ENCODE peak calls at places on chromosomes 12 and 14, in six cellular contexts. One of them, this sample, is unnamed.

GRCh38 chr14:63287661-63288483 is 30.9 kb downstream of the GPHB5 start:
- DNase-seq in fibroblast of lung: peak
- DNase-seq in A673: no peak
- DNase-seq in AG10803: peak
- DNase-seq in OCI-LY7: no peak
- DNase-seq in GM12865: no peak
- DNase-seq in this sample: no peak

GRCh38 chr12:19669793-19670192 is 230.5 kb downstream of the AEBP2 start:
- DNase-seq in fibroblast of lung: no peak
- DNase-seq in A673: no peak
- DNase-seq in AG10803: no peak
- DNase-seq in OCI-LY7: no peak
- DNase-seq in GM12865: no peak
- DNase-seq in this sample: no peak

GRCh38 chr12:32497864-32498263 is 98.5 kb downstream of the FGD4 start:
- DNase-seq in fibroblast of lung: no peak
- DNase-seq in A673: no peak
- DNase-seq in AG10803: no peak
- DNase-seq in OCI-LY7: peak
- DNase-seq in GM12865: no peak
- DNase-seq in this sample: no peak

GRCh38 chr14:69850086-69850735 is 29.0 kb upstream of the SMOC1 start:
- DNase-seq in fibroblast of lung: peak
- DNase-seq in A673: no peak
- DNase-seq in AG10803: no peak
- DNase-seq in OCI-LY7: no peak
- DNase-seq in GM12865: no peak
- DNase-seq in this sample: no peak

GRCh38 chr12:54058189-54058917 is 4.7 kb downstream of the HOXC4 start:
- DNase-seq in fibroblast of lung: no peak
- DNase-seq in A673: no peak
- DNase-seq in AG10803: no peak
- DNase-seq in OCI-LY7: no peak
- DNase-seq in GM12865: no peak
- DNase-seq in this sample: no peak

GRCh38 chr12:56661560-56661959 is 15.8 kb upstream of the ATP5F1B start:
- DNase-seq in fibroblast of lung: no peak
- DNase-seq in A673: no peak
- DNase-seq in AG10803: no peak
- DNase-seq in OCI-LY7: no peak
- DNase-seq in GM12865: peak
- DNase-seq in this sample: no peak

GRCh38 chr14:97491697-97492096 is 694.5 kb downstream of the VRK1 start:
- DNase-seq in fibroblast of lung: no peak
- DNase-seq in A673: no peak
- DNase-seq in AG10803: no peak
- DNase-seq in OCI-LY7: no peak
- DNase-seq in GM12865: no peak
- DNase-seq in this sample: no peak

GRCh38 chr12:1907652-1908611 is 10.5 kb downstream of the CACNA2D4 start:
- DNase-seq in fibroblast of lung: no peak
- DNase-seq in A673: peak
- DNase-seq in AG10803: no peak
- DNase-seq in OCI-LY7: no peak
- DNase-seq in GM12865: no peak
- DNase-seq in this sample: no peak

GRCh38 chr12:121765573-121765972 is 27.9 kb downstream of the RHOF start:
- DNase-seq in fibroblast of lung: peak
- DNase-seq in A673: peak
- DNase-seq in AG10803: peak
- DNase-seq in OCI-LY7: no peak
- DNase-seq in GM12865: no peak
- DNase-seq in this sample: no peak

GRCh38 chr14:99562848-99563748 is 40.9 kb downstream of the CCDC85C start:
- DNase-seq in fibroblast of lung: peak
- DNase-seq in A673: no peak
- DNase-seq in AG10803: peak
- DNase-seq in OCI-LY7: no peak
- DNase-seq in GM12865: no peak
- DNase-seq in this sample: no peak

GRCh38 chr14:99209409-99209808 is 62.6 kb downstream of the BCL11B start:
- DNase-seq in fibroblast of lung: no peak
- DNase-seq in A673: no peak
- DNase-seq in AG10803: no peak
- DNase-seq in OCI-LY7: no peak
- DNase-seq in GM12865: no peak
- DNase-seq in this sample: no peak

GRCh38 chr12:41205070-41205715 is 17.1 kb downstream of the PDZRN4 start:
- DNase-seq in fibroblast of lung: no peak
- DNase-seq in A673: no peak
- DNase-seq in AG10803: no peak
- DNase-seq in OCI-LY7: no peak
- DNase-seq in GM12865: no peak
- DNase-seq in this sample: no peak

GRCh38 chr12:56161677-56162351 is 3.7 kb downstream of the MYL6 start:
- DNase-seq in fibroblast of lung: peak
- DNase-seq in A673: no peak
- DNase-seq in AG10803: no peak
- DNase-seq in OCI-LY7: no peak
- DNase-seq in GM12865: no peak
- DNase-seq in this sample: no peak

GRCh38 chr14:93033983-93034670 is 81.6 kb downstream of the ITPK1 start:
- DNase-seq in fibroblast of lung: no peak
- DNase-seq in A673: peak
- DNase-seq in AG10803: no peak
- DNase-seq in OCI-LY7: peak
- DNase-seq in GM12865: peak
- DNase-seq in this sample: peak

GRCh38 chr12:94198469-94198868 is 50.1 kb downstream of the PLXNC1 start:
- DNase-seq in fibroblast of lung: no peak
- DNase-seq in A673: no peak
- DNase-seq in AG10803: no peak
- DNase-seq in OCI-LY7: no peak
- DNase-seq in GM12865: no peak
- DNase-seq in this sample: no peak

GRCh38 chr14:75570797-75571196 is 7.6 kb upstream of the FLVCR2 start:
- DNase-seq in fibroblast of lung: no peak
- DNase-seq in A673: no peak
- DNase-seq in AG10803: no peak
- DNase-seq in OCI-LY7: no peak
- DNase-seq in GM12865: peak
- DNase-seq in this sample: no peak

GRCh38 chr12:121812320-121812871 is 8.6 kb downstream of the SETD1B start:
- DNase-seq in fibroblast of lung: peak
- DNase-seq in A673: peak
- DNase-seq in AG10803: peak
- DNase-seq in OCI-LY7: peak
- DNase-seq in GM12865: peak
- DNase-seq in this sample: no peak

GRCh38 chr12:52059582-52060497 is 8.6 kb downstream of the NR4A1 start:
- DNase-seq in fibroblast of lung: no peak
- DNase-seq in A673: no peak
- DNase-seq in AG10803: no peak
- DNase-seq in OCI-LY7: peak
- DNase-seq in GM12865: no peak
- DNase-seq in this sample: no peak

GRCh38 chr12:51814311-51815088 is 34.0 kb downstream of the FIGNL2 start:
- DNase-seq in fibroblast of lung: peak
- DNase-seq in A673: peak
- DNase-seq in AG10803: peak
- DNase-seq in OCI-LY7: no peak
- DNase-seq in GM12865: peak
- DNase-seq in this sample: no peak

GRCh38 chr12:109098142-109098652 is 800 bp downstream of the UNG start:
- DNase-seq in fibroblast of lung: peak
- DNase-seq in A673: no peak
- DNase-seq in AG10803: peak
- DNase-seq in OCI-LY7: no peak
- DNase-seq in GM12865: no peak
- DNase-seq in this sample: no peak

GRCh38 chr12:109098671-109099070 is 1.3 kb downstream of the UNG start:
- DNase-seq in fibroblast of lung: peak
- DNase-seq in A673: no peak
- DNase-seq in AG10803: no peak
- DNase-seq in OCI-LY7: no peak
- DNase-seq in GM12865: no peak
- DNase-seq in this sample: no peak

GRCh38 chr12:109097435-109098141 is at the start of gene UNG:
- DNase-seq in fibroblast of lung: peak
- DNase-seq in A673: peak
- DNase-seq in AG10803: peak
- DNase-seq in OCI-LY7: peak
- DNase-seq in GM12865: peak
- DNase-seq in this sample: peak

GRCh38 chr12:109097140-109097434 is 310 bp upstream of the UNG start:
- DNase-seq in fibroblast of lung: no peak
- DNase-seq in A673: no peak
- DNase-seq in AG10803: no peak
- DNase-seq in OCI-LY7: no peak
- DNase-seq in GM12865: no peak
- DNase-seq in this sample: no peak

GRCh38 chr12:109099426-109100020 is 2.1 kb downstream of the UNG start:
- DNase-seq in fibroblast of lung: peak
- DNase-seq in A673: no peak
- DNase-seq in AG10803: no peak
- DNase-seq in OCI-LY7: no peak
- DNase-seq in GM12865: no peak
- DNase-seq in this sample: peak
- H3K4me3 ChIP-seq in fibroblast of lung: peak
- H3K4me3 ChIP-seq in A673: peak
- H3K4me3 ChIP-seq in AG10803: peak
- H3K4me3 ChIP-seq in OCI-LY7: peak
- H3K4me3 ChIP-seq in GM12865: no peak
- H3K4me3 ChIP-seq in this sample: peak

GRCh38 chr14:23536494-23536893 is 15.1 kb downstream of the ZFHX2 start:
- DNase-seq in fibroblast of lung: no peak
- DNase-seq in A673: no peak
- DNase-seq in AG10803: no peak
- DNase-seq in OCI-LY7: no peak
- DNase-seq in GM12865: no peak
- DNase-seq in this sample: no peak

GRCh38 chr14:23538785-23539184 is 12.8 kb downstream of the ZFHX2 start:
- DNase-seq in fibroblast of lung: no peak
- DNase-seq in A673: peak
- DNase-seq in AG10803: peak
- DNase-seq in OCI-LY7: no peak
- DNase-seq in GM12865: no peak
- DNase-seq in this sample: no peak

GRCh38 chr14:23535943-23536342 is 15.6 kb downstream of the ZFHX2 start:
- DNase-seq in fibroblast of lung: no peak
- DNase-seq in A673: no peak
- DNase-seq in AG10803: no peak
- DNase-seq in OCI-LY7: no peak
- DNase-seq in GM12865: no peak
- DNase-seq in this sample: no peak

GRCh38 chr14:23538049-23538718 is 13.4 kb downstream of the ZFHX2 start:
- DNase-seq in fibroblast of lung: no peak
- DNase-seq in A673: no peak
- DNase-seq in AG10803: no peak
- DNase-seq in OCI-LY7: no peak
- DNase-seq in GM12865: no peak
- DNase-seq in this sample: no peak

GRCh38 chr14:23537351-23538048 is 14.1 kb downstream of the ZFHX2 start:
- DNase-seq in fibroblast of lung: no peak
- DNase-seq in A673: no peak
- DNase-seq in AG10803: no peak
- DNase-seq in OCI-LY7: peak
- DNase-seq in GM12865: no peak
- DNase-seq in this sample: no peak
- H3K4me3 ChIP-seq in fibroblast of lung: no peak
- H3K4me3 ChIP-seq in A673: no peak
- H3K4me3 ChIP-seq in AG10803: no peak
- H3K4me3 ChIP-seq in OCI-LY7: no peak
- H3K4me3 ChIP-seq in GM12865: no peak
- H3K4me3 ChIP-seq in this sample: no peak

DNA sequence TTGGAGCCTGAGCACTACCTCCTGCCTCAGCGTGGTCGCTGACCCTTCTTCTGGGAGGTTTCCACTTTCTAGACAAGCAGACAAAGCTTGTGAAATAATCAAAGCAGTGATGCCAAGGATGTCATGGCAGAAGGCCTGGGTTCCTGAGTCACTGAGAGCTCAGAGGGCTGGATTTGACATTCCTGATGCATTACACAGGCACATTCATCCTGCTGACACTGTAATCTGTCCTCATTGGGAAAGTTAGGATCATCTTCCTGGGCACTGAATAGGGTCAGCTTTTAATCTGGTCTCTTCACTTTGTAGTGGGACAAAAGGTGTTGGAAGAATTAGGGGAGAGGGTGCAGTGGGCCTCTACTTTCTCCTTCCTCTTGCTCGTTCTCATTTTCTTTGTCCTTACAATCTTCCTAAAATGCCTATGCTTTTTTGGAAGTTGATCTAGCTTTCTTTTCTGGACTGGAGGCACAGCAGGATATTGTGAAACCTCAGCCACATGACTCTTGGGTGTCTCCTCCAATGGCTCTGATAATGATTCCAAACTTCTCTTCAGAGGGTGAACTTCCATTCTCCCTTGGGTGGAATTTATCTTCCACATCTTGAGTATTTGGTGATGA is 29.6 kb downstream of the EEA1 start:
- DNase-seq in fibroblast of lung: peak
- DNase-seq in A673: peak
- DNase-seq in AG10803: peak
- DNase-seq in OCI-LY7: no peak
- DNase-seq in GM12865: no peak
- DNase-seq in this sample: no peak
- H3K4me3 ChIP-seq in fibroblast of lung: no peak
- H3K4me3 ChIP-seq in A673: no peak
- H3K4me3 ChIP-seq in AG10803: peak
- H3K4me3 ChIP-seq in OCI-LY7: no peak
- H3K4me3 ChIP-seq in GM12865: no peak
- H3K4me3 ChIP-seq in this sample: no peak

DNA sequence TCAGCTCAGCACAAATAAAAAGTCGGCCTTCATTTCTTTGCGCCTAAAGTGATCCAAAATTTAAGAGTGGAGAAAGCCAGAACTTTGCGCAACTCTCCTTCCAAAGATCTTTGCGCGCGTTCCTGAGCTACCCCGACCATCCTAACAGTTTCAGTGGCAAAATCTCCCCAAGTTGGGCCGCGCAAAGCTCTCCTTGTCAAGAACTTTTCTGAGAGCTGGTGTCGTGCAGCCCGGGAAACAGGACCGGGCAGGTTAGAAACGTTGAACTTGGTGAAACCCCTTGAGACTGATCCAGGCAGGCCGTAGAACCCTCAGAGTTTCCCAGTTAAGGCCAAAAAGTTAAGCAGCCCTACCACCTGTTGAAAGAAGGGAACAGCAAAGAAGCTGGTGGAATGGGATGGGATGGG is 984 bp downstream of the DBX2 start:
- DNase-seq in fibroblast of lung: peak
- DNase-seq in A673: peak
- DNase-seq in AG10803: no peak
- DNase-seq in OCI-LY7: no peak
- DNase-seq in GM12865: no peak
- DNase-seq in this sample: no peak
- H3K4me3 ChIP-seq in fibroblast of lung: no peak
- H3K4me3 ChIP-seq in A673: peak
- H3K4me3 ChIP-seq in AG10803: no peak
- H3K4me3 ChIP-seq in OCI-LY7: no peak
- H3K4me3 ChIP-seq in GM12865: no peak
- H3K4me3 ChIP-seq in this sample: no peak